ENCODE peak calls at places on chromosome 2, in four cellular contexts. Z is left ventricle myocardium inferior, V is PC-3, C is esophagus muscularis mucosa. O is an unnamed sample.

GRCh38 chr2:1907283-1907682 is 163.0 kb upstream of the PXDN start:
- DNase-seq in Z (no peak), V (no peak), C (no peak), O (no peak)

GRCh38 chr2:26569216-26570082 is 71.7 kb downstream of the CIB4 start:
- DNase-seq in V (no peak), Z (no peak), C (no peak), O (no peak)

GRCh38 chr2:172000696-172001361 is 1.1 kb downstream of the METAP1D start:
- DNase-seq in V (no peak), C (no peak), Z (no peak), O (no peak)

GRCh38 chr2:164514491-164514890 is 106.8 kb downstream of the GRB14 start:
- DNase-seq in V (peak), C (no peak), Z (no peak), O (no peak)

GRCh38 chr2:16205631-16206030 is 265.3 kb downstream of the MYCN start:
- DNase-seq in C (no peak), Z (no peak), V (no peak), O (no peak)

GRCh38 chr2:97743913-97744312 is 30.5 kb downstream of the ZAP70 start:
- DNase-seq in C (no peak), V (no peak), Z (no peak), O (no peak)

GRCh38 chr2:229296016-229296415 is 24.9 kb upstream of the PID1 start:
- DNase-seq in C (no peak), Z (no peak), V (no peak), O (no peak)

GRCh38 chr2:19574788-19575260 is 216.4 kb upstream of the OSR1 start:
- DNase-seq in Z (peak), V (no peak), C (no peak), O (no peak)

GRCh38 chr2:235371018-235371417 is 122.8 kb upstream of the AGAP1 start:
- DNase-seq in C (no peak), V (no peak), Z (no peak), O (no peak)

GRCh38 chr2:193695367-193695766 is 1500.6 kb upstream of the TMEFF2 start:
- DNase-seq in V (peak), C (no peak), Z (no peak), O (no peak)

GRCh38 chr2:70985283-70985688 is 6.9 kb downstream of the ANKRD53 start:
- DNase-seq in Z (no peak), V (no peak), C (no peak), O (no peak)

GRCh38 chr2:37417321-37417720 is 72.9 kb downstream of the QPCT start:
- DNase-seq in C (no peak), Z (no peak), V (no peak), O (no peak)

GRCh38 chr2:69718338-69718965 is 23.5 kb upstream of the ANXA4 start:
- DNase-seq in V (no peak), Z (no peak), C (no peak), O (no peak)

GRCh38 chr2:8684421-8684884 is 2.6 kb downstream of the ID2 start:
- DNase-seq in C (no peak), V (peak), Z (no peak), O (no peak)

GRCh38 chr2:6999161-6999877 is 82.1 kb downstream of the RNF144A start:
- DNase-seq in V (no peak), C (no peak), Z (no peak), O (no peak)

GRCh38 chr2:74555610-74556103 is 1.1 kb downstream of the DOK1 start:
- DNase-seq in V (no peak), C (no peak), Z (no peak), O (no peak)

GRCh38 chr2:182280128-182280527 is 146.7 kb downstream of the PDE1A start:
- DNase-seq in C (no peak), Z (no peak), V (no peak), O (no peak)

GRCh38 chr2:30439879-30440278 is 7.2 kb upstream of the LCLAT1 start:
- DNase-seq in V (no peak), C (no peak), Z (no peak), O (no peak)

GRCh38 chr2:160914217-160914616 is 246.0 kb upstream of the TANK start:
- DNase-seq in Z (no peak), V (no peak), C (no peak), O (no peak)

GRCh38 chr2:128495996-128496547 is 177.4 kb upstream of the HS6ST1 start:
- DNase-seq in Z (no peak), V (no peak), C (no peak), O (no peak)

GRCh38 chr2:46146866-46147502 is 150.2 kb upstream of the EPAS1 start:
- DNase-seq in C (no peak), V (peak), Z (no peak), O (no peak)

GRCh38 chr2:33577084-33577483 is 22.0 kb downstream of the FAM98A start:
- DNase-seq in V (no peak), Z (no peak), C (no peak), O (no peak)

GRCh38 chr2:70258532-70258875 is 567 bp downstream of the PCYOX1 start:
- DNase-seq in V (peak), C (no peak), Z (peak), O (peak)

GRCh38 chr2:45210466-45211195 is 201.4 kb upstream of the SIX2 start:
- DNase-seq in Z (no peak), V (peak), C (peak), O (no peak)

GRCh38 chr2:80396276-80396675 is 91.7 kb upstream of the LRRTM1 start:
- DNase-seq in Z (no peak), V (no peak), C (no peak), O (no peak)

GRCh38 chr2:96533292-96534073 is 3.1 kb upstream of the ARID5A start:
- DNase-seq in Z (peak), V (peak), C (peak), O (peak)

GRCh38 chr2:26245810-26246209 is 1.1 kb downstream of the HADHB start:
- DNase-seq in V (peak), Z (no peak), C (no peak), O (no peak)

GRCh38 chr2:205892141-205893064 is 193.6 kb downstream of the INO80D start:
- DNase-seq in C (no peak), Z (no peak), V (peak), O (no peak)

GRCh38 chr2:241975593-241976284 is 106.2 kb downstream of the RTP5 start:
- DNase-seq in C (no peak), Z (no peak), V (no peak), O (no peak)

GRCh38 chr2:227592694-227593387 is 5.9 kb upstream of the SCYGR2 start:
- DNase-seq in Z (no peak), C (no peak), V (no peak), O (no peak)

DNA sequence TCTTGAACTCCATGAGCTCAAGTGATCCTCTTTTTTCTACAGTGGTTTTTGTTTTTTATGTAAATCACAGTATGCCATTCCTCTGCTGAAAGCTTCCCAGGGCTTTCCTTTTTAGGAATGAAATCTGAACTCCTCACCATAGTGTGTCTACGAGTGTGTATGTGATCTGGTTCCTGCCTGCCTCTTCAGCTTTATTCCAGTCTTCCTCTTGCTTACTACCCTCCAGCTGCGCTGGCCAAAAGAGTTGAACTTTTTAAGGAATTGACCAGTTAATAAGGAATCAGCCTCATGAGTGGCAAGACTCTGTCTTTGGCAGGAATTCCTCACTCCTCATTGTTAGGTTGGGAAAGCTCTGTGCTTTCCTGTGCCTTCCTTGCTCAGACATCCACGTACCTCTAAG is 4.0 kb downstream of the CCT7 start:
- DNase-seq in Z (no peak), C (no peak), V (no peak), O (no peak)
- H3K4me3 ChIP-seq in Z (no peak), C (no peak), V (no peak), O (no peak)

GRCh38 chr2:174678395-174678794 is 80.8 kb upstream of the WIPF1 start:
- DNase-seq in V (no peak), Z (no peak), C (no peak), O (no peak)
- TF ChIP-seq CTCF in V (no peak), Z (no peak), C (no peak), O (no peak)

GRCh38 chr2:219570924-219571310 is 422 bp downstream of the OBSL1 start:
- DNase-seq in V (no peak), Z (no peak), C (no peak), O (no peak)

GRCh38 chr2:219572237-219573001 is at the start of gene INHA:
- DNase-seq in V (no peak), C (no peak), Z (no peak), O (no peak)

GRCh38 chr2:219573166-219573565 is 1.1 kb downstream of the INHA start:
- DNase-seq in Z (no peak), C (no peak), V (no peak), O (no peak)

GRCh38 chr2:219570194-219570923 is 980 bp downstream of the OBSL1 start:
- DNase-seq in C (no peak), Z (no peak), V (peak), O (no peak)

GRCh38 chr2:219571311-219572236 is at the start of gene OBSL1:
- DNase-seq in C (no peak), V (peak), Z (peak), O (peak)
- H3K27ac ChIP-seq in C (peak), V (peak), Z (peak), O (peak)

DNA sequence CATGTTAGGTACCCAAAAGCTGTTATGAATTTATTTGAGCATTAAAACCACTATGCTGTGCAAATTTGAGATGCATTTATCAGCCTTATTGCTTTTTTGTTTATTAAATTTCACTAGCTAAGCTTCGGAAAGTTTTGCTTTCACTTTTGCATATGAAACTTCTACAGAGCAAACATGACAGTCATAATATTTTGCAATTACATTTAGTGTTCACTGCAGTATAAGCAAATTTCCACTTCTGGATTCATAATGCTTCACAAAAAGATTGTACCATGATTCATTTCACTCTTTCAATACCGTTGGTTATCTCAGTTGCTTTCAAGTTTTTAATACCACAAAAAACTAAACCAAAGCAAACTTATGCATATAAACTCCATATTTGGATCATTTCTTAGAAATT is 228.7 kb upstream of the SLC8A1 start:
- DNase-seq in Z (no peak), C (no peak), V (no peak), O (no peak)
- H3K4me3 ChIP-seq in Z (peak), C (peak), V (no peak), O (no peak)